ENCODE peak calls at places on chromosomes 4 and X, in ten cellular contexts. One of them, this sample, is unnamed.

GRCh38 chrX:68249401-68249831 is 183.9 kb downstream of the OPHN1 start:
- DNase-seq in central memory CD8-positive, alpha-beta T cell: no peak
- DNase-seq in stimulated activated naive B cell treated with anti-CD40 and anti-IgM and Interleukin-4, amounts not matched to agents 10 μg/mL and 1 μg/mL and 100 μg/mL, for 72 hours: no peak
- DNase-seq in AG10803: no peak
- DNase-seq in T-helper 17 cell: no peak
- DNase-seq in GM13976: no peak
- DNase-seq in activated T-cell treated with anti-CD3 and anti-CD28 coated beads for 1 hour: no peak
- DNase-seq in left cardiac atrium: peak; percentile 36
- DNase-seq in NCI-H1417: no peak
- DNase-seq in KG1: no peak
- DNase-seq in this sample: no peak

GRCh38 chr4:140257461-140258305 is 103.7 kb upstream of the MAML3 start:
- DNase-seq in left cardiac atrium: no peak
- DNase-seq in T-helper 17 cell: no peak
- DNase-seq in activated T-cell treated with anti-CD3 and anti-CD28 coated beads for 1 hour: no peak
- DNase-seq in stimulated activated naive B cell treated with anti-CD40 and anti-IgM and Interleukin-4, amounts not matched to agents 10 μg/mL and 1 μg/mL and 100 μg/mL, for 72 hours: no peak
- DNase-seq in KG1: no peak
- DNase-seq in central memory CD8-positive, alpha-beta T cell: no peak
- DNase-seq in NCI-H1417: peak; percentile 46
- DNase-seq in GM13976: no peak
- DNase-seq in AG10803: peak; percentile 28
- DNase-seq in this sample: no peak

GRCh38 chr4:7904942-7905341 is 34.7 kb downstream of the AFAP1 start:
- DNase-seq in AG10803: peak; percentile 95
- DNase-seq in central memory CD8-positive, alpha-beta T cell: no peak
- DNase-seq in activated T-cell treated with anti-CD3 and anti-CD28 coated beads for 1 hour: no peak
- DNase-seq in stimulated activated naive B cell treated with anti-CD40 and anti-IgM and Interleukin-4, amounts not matched to agents 10 μg/mL and 1 μg/mL and 100 μg/mL, for 72 hours: no peak
- DNase-seq in KG1: no peak
- DNase-seq in NCI-H1417: no peak
- DNase-seq in T-helper 17 cell: no peak
- DNase-seq in GM13976: no peak
- DNase-seq in left cardiac atrium: no peak
- DNase-seq in this sample: no peak

GRCh38 chr4:89535251-89535650 is 227.7 kb upstream of the GPRIN3 start:
- DNase-seq in central memory CD8-positive, alpha-beta T cell: no peak
- DNase-seq in stimulated activated naive B cell treated with anti-CD40 and anti-IgM and Interleukin-4, amounts not matched to agents 10 μg/mL and 1 μg/mL and 100 μg/mL, for 72 hours: no peak
- DNase-seq in AG10803: no peak
- DNase-seq in activated T-cell treated with anti-CD3 and anti-CD28 coated beads for 1 hour: no peak
- DNase-seq in NCI-H1417: no peak
- DNase-seq in KG1: no peak
- DNase-seq in T-helper 17 cell: no peak
- DNase-seq in left cardiac atrium: no peak
- DNase-seq in GM13976: no peak
- DNase-seq in this sample: no peak

GRCh38 chr4:16897991-16898827 is at the start of gene LDB2:
- DNase-seq in central memory CD8-positive, alpha-beta T cell: no peak
- DNase-seq in NCI-H1417: no peak
- DNase-seq in GM13976: no peak
- DNase-seq in AG10803: peak; percentile 91
- DNase-seq in stimulated activated naive B cell treated with anti-CD40 and anti-IgM and Interleukin-4, amounts not matched to agents 10 μg/mL and 1 μg/mL and 100 μg/mL, for 72 hours: no peak
- DNase-seq in KG1: no peak
- DNase-seq in activated T-cell treated with anti-CD3 and anti-CD28 coated beads for 1 hour: no peak
- DNase-seq in left cardiac atrium: peak; percentile 70
- DNase-seq in T-helper 17 cell: no peak
- DNase-seq in this sample: no peak

GRCh38 chr4:169345207-169345788 is 74.5 kb upstream of the SH3RF1 start:
- DNase-seq in GM13976: no peak
- DNase-seq in central memory CD8-positive, alpha-beta T cell: no peak
- DNase-seq in left cardiac atrium: no peak
- DNase-seq in NCI-H1417: no peak
- DNase-seq in activated T-cell treated with anti-CD3 and anti-CD28 coated beads for 1 hour: no peak
- DNase-seq in stimulated activated naive B cell treated with anti-CD40 and anti-IgM and Interleukin-4, amounts not matched to agents 10 μg/mL and 1 μg/mL and 100 μg/mL, for 72 hours: no peak
- DNase-seq in AG10803: peak; percentile 89
- DNase-seq in KG1: no peak
- DNase-seq in T-helper 17 cell: no peak
- DNase-seq in this sample: no peak

GRCh38 chrX:40094900-40095587 is 2.7 kb downstream of the BCOR start:
- DNase-seq in T-helper 17 cell: no peak
- DNase-seq in GM13976: no peak
- DNase-seq in activated T-cell treated with anti-CD3 and anti-CD28 coated beads for 1 hour: no peak
- DNase-seq in NCI-H1417: no peak
- DNase-seq in KG1: no peak
- DNase-seq in AG10803: no peak
- DNase-seq in stimulated activated naive B cell treated with anti-CD40 and anti-IgM and Interleukin-4, amounts not matched to agents 10 μg/mL and 1 μg/mL and 100 μg/mL, for 72 hours: peak; percentile 6
- DNase-seq in left cardiac atrium: peak; percentile 18
- DNase-seq in central memory CD8-positive, alpha-beta T cell: no peak
- DNase-seq in this sample: no peak

GRCh38 chrX:40105016-40105790 is 7.4 kb upstream of the BCOR start:
- DNase-seq in AG10803: no peak
- DNase-seq in T-helper 17 cell: no peak
- DNase-seq in central memory CD8-positive, alpha-beta T cell: no peak
- DNase-seq in activated T-cell treated with anti-CD3 and anti-CD28 coated beads for 1 hour: no peak
- DNase-seq in NCI-H1417: no peak
- DNase-seq in GM13976: peak; percentile 61
- DNase-seq in KG1: no peak
- DNase-seq in left cardiac atrium: no peak
- DNase-seq in stimulated activated naive B cell treated with anti-CD40 and anti-IgM and Interleukin-4, amounts not matched to agents 10 μg/mL and 1 μg/mL and 100 μg/mL, for 72 hours: no peak
- DNase-seq in this sample: no peak

GRCh38 chr4:87278335-87278794 is 44.3 kb downstream of the HSD17B13 start:
- DNase-seq in activated T-cell treated with anti-CD3 and anti-CD28 coated beads for 1 hour: no peak
- DNase-seq in NCI-H1417: no peak
- DNase-seq in GM13976: no peak
- DNase-seq in T-helper 17 cell: no peak
- DNase-seq in KG1: no peak
- DNase-seq in AG10803: no peak
- DNase-seq in left cardiac atrium: no peak
- DNase-seq in central memory CD8-positive, alpha-beta T cell: no peak
- DNase-seq in stimulated activated naive B cell treated with anti-CD40 and anti-IgM and Interleukin-4, amounts not matched to agents 10 μg/mL and 1 μg/mL and 100 μg/mL, for 72 hours: no peak
- DNase-seq in this sample: no peak

GRCh38 chrX:78119521-78120227 is 15.6 kb downstream of the PGK1 start:
- DNase-seq in AG10803: no peak
- DNase-seq in KG1: no peak
- DNase-seq in T-helper 17 cell: no peak
- DNase-seq in GM13976: no peak
- DNase-seq in left cardiac atrium: no peak
- DNase-seq in NCI-H1417: no peak
- DNase-seq in activated T-cell treated with anti-CD3 and anti-CD28 coated beads for 1 hour: no peak
- DNase-seq in stimulated activated naive B cell treated with anti-CD40 and anti-IgM and Interleukin-4, amounts not matched to agents 10 μg/mL and 1 μg/mL and 100 μg/mL, for 72 hours: no peak
- DNase-seq in central memory CD8-positive, alpha-beta T cell: no peak
- DNase-seq in this sample: no peak

GRCh38 chr4:143768007-143768591 is 67.6 kb upstream of the FREM3 start:
- DNase-seq in T-helper 17 cell: no peak
- DNase-seq in central memory CD8-positive, alpha-beta T cell: no peak
- DNase-seq in stimulated activated naive B cell treated with anti-CD40 and anti-IgM and Interleukin-4, amounts not matched to agents 10 μg/mL and 1 μg/mL and 100 μg/mL, for 72 hours: no peak
- DNase-seq in activated T-cell treated with anti-CD3 and anti-CD28 coated beads for 1 hour: no peak
- DNase-seq in AG10803: peak; percentile 25
- DNase-seq in left cardiac atrium: no peak
- DNase-seq in GM13976: no peak
- DNase-seq in NCI-H1417: no peak
- DNase-seq in KG1: no peak
- DNase-seq in this sample: no peak

GRCh38 chr4:6693274-6694176 is at the start of gene S100P:
- DNase-seq in activated T-cell treated with anti-CD3 and anti-CD28 coated beads for 1 hour: no peak
- DNase-seq in central memory CD8-positive, alpha-beta T cell: no peak
- DNase-seq in left cardiac atrium: no peak
- DNase-seq in T-helper 17 cell: no peak
- DNase-seq in GM13976: no peak
- DNase-seq in AG10803: peak; percentile 38
- DNase-seq in stimulated activated naive B cell treated with anti-CD40 and anti-IgM and Interleukin-4, amounts not matched to agents 10 μg/mL and 1 μg/mL and 100 μg/mL, for 72 hours: no peak
- DNase-seq in NCI-H1417: no peak
- DNase-seq in KG1: no peak
- DNase-seq in this sample: no peak

GRCh38 chr4:65046496-65047101 is 623.7 kb downstream of the EPHA5 start:
- DNase-seq in GM13976: no peak
- DNase-seq in left cardiac atrium: no peak
- DNase-seq in KG1: no peak
- DNase-seq in NCI-H1417: no peak
- DNase-seq in activated T-cell treated with anti-CD3 and anti-CD28 coated beads for 1 hour: no peak
- DNase-seq in AG10803: no peak
- DNase-seq in central memory CD8-positive, alpha-beta T cell: no peak
- DNase-seq in stimulated activated naive B cell treated with anti-CD40 and anti-IgM and Interleukin-4, amounts not matched to agents 10 μg/mL and 1 μg/mL and 100 μg/mL, for 72 hours: no peak
- DNase-seq in T-helper 17 cell: no peak
- DNase-seq in this sample: no peak

GRCh38 chr4:173008436-173008835 is 160.2 kb upstream of the GALNT7 start:
- DNase-seq in activated T-cell treated with anti-CD3 and anti-CD28 coated beads for 1 hour: no peak
- DNase-seq in T-helper 17 cell: no peak
- DNase-seq in GM13976: no peak
- DNase-seq in AG10803: no peak
- DNase-seq in NCI-H1417: no peak
- DNase-seq in stimulated activated naive B cell treated with anti-CD40 and anti-IgM and Interleukin-4, amounts not matched to agents 10 μg/mL and 1 μg/mL and 100 μg/mL, for 72 hours: no peak
- DNase-seq in left cardiac atrium: no peak
- DNase-seq in central memory CD8-positive, alpha-beta T cell: no peak
- DNase-seq in KG1: no peak
- DNase-seq in this sample: no peak

GRCh38 chr4:56630876-56631666 is 50.0 kb downstream of the HOPX start:
- DNase-seq in central memory CD8-positive, alpha-beta T cell: no peak
- DNase-seq in GM13976: no peak
- DNase-seq in AG10803: peak; percentile 56
- DNase-seq in KG1: no peak
- DNase-seq in activated T-cell treated with anti-CD3 and anti-CD28 coated beads for 1 hour: no peak
- DNase-seq in left cardiac atrium: no peak
- DNase-seq in NCI-H1417: no peak
- DNase-seq in T-helper 17 cell: no peak
- DNase-seq in stimulated activated naive B cell treated with anti-CD40 and anti-IgM and Interleukin-4, amounts not matched to agents 10 μg/mL and 1 μg/mL and 100 μg/mL, for 72 hours: no peak
- DNase-seq in this sample: no peak

GRCh38 chr4:121011780-121012340 is 60.5 kb downstream of the NDNF start:
- DNase-seq in GM13976: no peak
- DNase-seq in activated T-cell treated with anti-CD3 and anti-CD28 coated beads for 1 hour: no peak
- DNase-seq in T-helper 17 cell: no peak
- DNase-seq in central memory CD8-positive, alpha-beta T cell: no peak
- DNase-seq in NCI-H1417: no peak
- DNase-seq in stimulated activated naive B cell treated with anti-CD40 and anti-IgM and Interleukin-4, amounts not matched to agents 10 μg/mL and 1 μg/mL and 100 μg/mL, for 72 hours: no peak
- DNase-seq in KG1: no peak
- DNase-seq in left cardiac atrium: no peak
- DNase-seq in AG10803: no peak
- DNase-seq in this sample: no peak

GRCh38 chrX:109299091-109299490 is 182.8 kb downstream of the GUCY2F start:
- DNase-seq in AG10803: peak; percentile 0
- DNase-seq in central memory CD8-positive, alpha-beta T cell: no peak
- DNase-seq in GM13976: no peak
- DNase-seq in KG1: no peak
- DNase-seq in NCI-H1417: no peak
- DNase-seq in T-helper 17 cell: no peak
- DNase-seq in activated T-cell treated with anti-CD3 and anti-CD28 coated beads for 1 hour: no peak
- DNase-seq in stimulated activated naive B cell treated with anti-CD40 and anti-IgM and Interleukin-4, amounts not matched to agents 10 μg/mL and 1 μg/mL and 100 μg/mL, for 72 hours: no peak
- DNase-seq in left cardiac atrium: no peak
- DNase-seq in this sample: no peak

GRCh38 chrX:39907964-39908616 is 189.7 kb downstream of the BCOR start:
- DNase-seq in T-helper 17 cell: no peak
- DNase-seq in NCI-H1417: no peak
- DNase-seq in stimulated activated naive B cell treated with anti-CD40 and anti-IgM and Interleukin-4, amounts not matched to agents 10 μg/mL and 1 μg/mL and 100 μg/mL, for 72 hours: no peak
- DNase-seq in left cardiac atrium: peak; percentile 58
- DNase-seq in central memory CD8-positive, alpha-beta T cell: no peak
- DNase-seq in AG10803: peak; percentile 96
- DNase-seq in activated T-cell treated with anti-CD3 and anti-CD28 coated beads for 1 hour: no peak
- DNase-seq in KG1: no peak
- DNase-seq in GM13976: no peak
- DNase-seq in this sample: peak; percentile 57

GRCh38 chrX:120271218-120271617 is 20.6 kb downstream of the ZBTB33 start:
- DNase-seq in central memory CD8-positive, alpha-beta T cell: no peak
- DNase-seq in AG10803: no peak
- DNase-seq in T-helper 17 cell: no peak
- DNase-seq in activated T-cell treated with anti-CD3 and anti-CD28 coated beads for 1 hour: no peak
- DNase-seq in stimulated activated naive B cell treated with anti-CD40 and anti-IgM and Interleukin-4, amounts not matched to agents 10 μg/mL and 1 μg/mL and 100 μg/mL, for 72 hours: no peak
- DNase-seq in GM13976: no peak
- DNase-seq in left cardiac atrium: no peak
- DNase-seq in KG1: no peak
- DNase-seq in NCI-H1417: no peak
- DNase-seq in this sample: no peak

GRCh38 chr4:14929669-14930068 is 72.6 kb upstream of the CPEB2 start:
- DNase-seq in activated T-cell treated with anti-CD3 and anti-CD28 coated beads for 1 hour: no peak
- DNase-seq in T-helper 17 cell: no peak
- DNase-seq in AG10803: no peak
- DNase-seq in GM13976: no peak
- DNase-seq in KG1: no peak
- DNase-seq in stimulated activated naive B cell treated with anti-CD40 and anti-IgM and Interleukin-4, amounts not matched to agents 10 μg/mL and 1 μg/mL and 100 μg/mL, for 72 hours: no peak
- DNase-seq in central memory CD8-positive, alpha-beta T cell: no peak
- DNase-seq in NCI-H1417: no peak
- DNase-seq in left cardiac atrium: no peak
- DNase-seq in this sample: no peak

GRCh38 chrX:2781698-2782097 is 29.9 kb downstream of the XG start:
- DNase-seq in GM13976: no peak
- DNase-seq in stimulated activated naive B cell treated with anti-CD40 and anti-IgM and Interleukin-4, amounts not matched to agents 10 μg/mL and 1 μg/mL and 100 μg/mL, for 72 hours: no peak
- DNase-seq in NCI-H1417: no peak
- DNase-seq in AG10803: no peak
- DNase-seq in left cardiac atrium: no peak
- DNase-seq in T-helper 17 cell: no peak
- DNase-seq in activated T-cell treated with anti-CD3 and anti-CD28 coated beads for 1 hour: no peak
- DNase-seq in KG1: no peak
- DNase-seq in central memory CD8-positive, alpha-beta T cell: no peak
- DNase-seq in this sample: no peak

GRCh38 chrX:33041141-33041540 is 170.2 kb downstream of the DMD start:
- DNase-seq in NCI-H1417: no peak
- DNase-seq in GM13976: no peak
- DNase-seq in activated T-cell treated with anti-CD3 and anti-CD28 coated beads for 1 hour: no peak
- DNase-seq in T-helper 17 cell: no peak
- DNase-seq in stimulated activated naive B cell treated with anti-CD40 and anti-IgM and Interleukin-4, amounts not matched to agents 10 μg/mL and 1 μg/mL and 100 μg/mL, for 72 hours: no peak
- DNase-seq in KG1: no peak
- DNase-seq in central memory CD8-positive, alpha-beta T cell: no peak
- DNase-seq in left cardiac atrium: no peak
- DNase-seq in AG10803: no peak
- DNase-seq in this sample: no peak

GRCh38 chrX:17621566-17622270 is 115.6 kb upstream of the SCML1 start:
- DNase-seq in AG10803: no peak
- DNase-seq in KG1: no peak
- DNase-seq in left cardiac atrium: no peak
- DNase-seq in GM13976: no peak
- DNase-seq in central memory CD8-positive, alpha-beta T cell: no peak
- DNase-seq in stimulated activated naive B cell treated with anti-CD40 and anti-IgM and Interleukin-4, amounts not matched to agents 10 μg/mL and 1 μg/mL and 100 μg/mL, for 72 hours: no peak
- DNase-seq in activated T-cell treated with anti-CD3 and anti-CD28 coated beads for 1 hour: no peak
- DNase-seq in T-helper 17 cell: no peak
- DNase-seq in NCI-H1417: no peak
- DNase-seq in this sample: no peak

GRCh38 chr4:176359590-176359989 is 39.8 kb downstream of the SPCS3 start:
- DNase-seq in GM13976: no peak
- DNase-seq in activated T-cell treated with anti-CD3 and anti-CD28 coated beads for 1 hour: no peak
- DNase-seq in NCI-H1417: no peak
- DNase-seq in left cardiac atrium: no peak
- DNase-seq in T-helper 17 cell: no peak
- DNase-seq in stimulated activated naive B cell treated with anti-CD40 and anti-IgM and Interleukin-4, amounts not matched to agents 10 μg/mL and 1 μg/mL and 100 μg/mL, for 72 hours: no peak
- DNase-seq in AG10803: peak; percentile 97
- DNase-seq in central memory CD8-positive, alpha-beta T cell: no peak
- DNase-seq in KG1: no peak
- DNase-seq in this sample: no peak

GRCh38 chr4:48742412-48742811 is 37.7 kb downstream of the FRYL start:
- DNase-seq in stimulated activated naive B cell treated with anti-CD40 and anti-IgM and Interleukin-4, amounts not matched to agents 10 μg/mL and 1 μg/mL and 100 μg/mL, for 72 hours: no peak
- DNase-seq in activated T-cell treated with anti-CD3 and anti-CD28 coated beads for 1 hour: no peak
- DNase-seq in left cardiac atrium: no peak
- DNase-seq in NCI-H1417: no peak
- DNase-seq in KG1: no peak
- DNase-seq in central memory CD8-positive, alpha-beta T cell: no peak
- DNase-seq in AG10803: no peak
- DNase-seq in GM13976: no peak
- DNase-seq in T-helper 17 cell: no peak
- DNase-seq in this sample: no peak

GRCh38 chrX:2497961-2498780 is 2.6 kb downstream of the DHRSX start:
- DNase-seq in GM13976: no peak
- DNase-seq in activated T-cell treated with anti-CD3 and anti-CD28 coated beads for 1 hour: no peak
- DNase-seq in left cardiac atrium: no peak
- DNase-seq in central memory CD8-positive, alpha-beta T cell: no peak
- DNase-seq in T-helper 17 cell: no peak
- DNase-seq in AG10803: peak; percentile 46
- DNase-seq in NCI-H1417: no peak
- DNase-seq in stimulated activated naive B cell treated with anti-CD40 and anti-IgM and Interleukin-4, amounts not matched to agents 10 μg/mL and 1 μg/mL and 100 μg/mL, for 72 hours: no peak
- DNase-seq in KG1: no peak
- DNase-seq in this sample: no peak

GRCh38 chr4:57591073-57591472 is 480.9 kb upstream of the IGFBP7 start:
- DNase-seq in activated T-cell treated with anti-CD3 and anti-CD28 coated beads for 1 hour: no peak
- DNase-seq in central memory CD8-positive, alpha-beta T cell: no peak
- DNase-seq in KG1: no peak
- DNase-seq in T-helper 17 cell: no peak
- DNase-seq in GM13976: no peak
- DNase-seq in left cardiac atrium: no peak
- DNase-seq in NCI-H1417: no peak
- DNase-seq in AG10803: no peak
- DNase-seq in stimulated activated naive B cell treated with anti-CD40 and anti-IgM and Interleukin-4, amounts not matched to agents 10 μg/mL and 1 μg/mL and 100 μg/mL, for 72 hours: no peak
- DNase-seq in this sample: no peak

GRCh38 chr4:21320034-21320433 is 619.8 kb downstream of the PACRGL start:
- DNase-seq in GM13976: no peak
- DNase-seq in activated T-cell treated with anti-CD3 and anti-CD28 coated beads for 1 hour: no peak
- DNase-seq in stimulated activated naive B cell treated with anti-CD40 and anti-IgM and Interleukin-4, amounts not matched to agents 10 μg/mL and 1 μg/mL and 100 μg/mL, for 72 hours: no peak
- DNase-seq in AG10803: no peak
- DNase-seq in left cardiac atrium: no peak
- DNase-seq in central memory CD8-positive, alpha-beta T cell: no peak
- DNase-seq in KG1: no peak
- DNase-seq in NCI-H1417: no peak
- DNase-seq in T-helper 17 cell: no peak
- DNase-seq in this sample: no peak

This sample was measured in CD14-positive monocyte.